ENCODE peak calls at places on chromosomes 12 and 14, in seven cellular contexts. X, K, G, U, S, D and L are unnamed samples.

GRCh38 chr12:54711664-54712063 is 63.5 kb upstream of the DCD start:
- DNase-seq in X (no peak), K (no peak), G (no peak), U (no peak), S (no peak), D (no peak), L (no peak)

GRCh38 chr12:66397574-66397973 is 95.3 kb downstream of the HELB start:
- DNase-seq in X (no peak), K (no peak), G (no peak), U (no peak), S (no peak), D (no peak), L (no peak)

GRCh38 chr12:120677765-120678473 is 9.0 kb upstream of the MLEC start:
- DNase-seq in X (no peak), K (peak), G (peak), U (no peak), S (no peak), D (no peak), L (no peak)

GRCh38 chr12:55670213-55670730 is 33.6 kb downstream of the OR10P1 start:
- DNase-seq in X (no peak), K (no peak), G (no peak), U (no peak), S (no peak), D (no peak), L (peak)

GRCh38 chr12:99380701-99381100 is 266.9 kb upstream of the GARIN6 start:
- DNase-seq in X (no peak), K (no peak), G (no peak), U (no peak), S (no peak), D (no peak), L (no peak)

GRCh38 chr14:57845802-57846531 is 19.9 kb downstream of the SLC35F4 start:
- DNase-seq in X (no peak), K (no peak), G (no peak), U (no peak), S (no peak), D (no peak), L (no peak)

GRCh38 chr12:18601962-18602361 is 135.8 kb downstream of the PLCZ1 start:
- DNase-seq in X (no peak), K (no peak), G (no peak), U (no peak), S (no peak), D (no peak), L (no peak)

GRCh38 chr14:99569725-99570541 is 34.1 kb downstream of the CCDC85C start:
- DNase-seq in X (no peak), K (no peak), G (no peak), U (no peak), S (no peak), D (no peak), L (no peak)

GRCh38 chr14:88866305-88866704 is 41.9 kb downstream of the TTC8 start:
- DNase-seq in X (no peak), K (no peak), G (no peak), U (no peak), S (no peak), D (no peak), L (no peak)

GRCh38 chr14:96260341-96260821 is 4.4 kb downstream of the BDKRB1 start:
- DNase-seq in X (no peak), K (no peak), G (no peak), U (no peak), S (no peak), D (no peak), L (no peak)

GRCh38 chr14:75615200-75615599 is 36.8 kb downstream of the FLVCR2 start:
- DNase-seq in X (no peak), K (no peak), G (no peak), U (no peak), S (no peak), D (no peak), L (no peak)

GRCh38 chr14:91317381-91318313 is 73.1 kb upstream of the GPR68 start:
- DNase-seq in X (peak), K (peak), G (peak), U (no peak), S (peak), D (no peak), L (no peak)

GRCh38 chr12:16581416-16581815 is 24.5 kb downstream of the LMO3 start:
- DNase-seq in X (no peak), K (no peak), G (no peak), U (no peak), S (no peak), D (no peak), L (no peak)

GRCh38 chr14:90521121-90521929 is 124.5 kb downstream of the CALM1 start:
- DNase-seq in X (no peak), K (peak), G (no peak), U (no peak), S (peak), D (no peak), L (no peak)

GRCh38 chr14:21505009-21505553 is 6.1 kb downstream of the METTL3 start:
- DNase-seq in X (no peak), K (no peak), G (peak), U (no peak), S (no peak), D (no peak), L (no peak)

GRCh38 chr14:21104448-21105060 is 3.7 kb downstream of the TMEM253 start:
- DNase-seq in X (peak), K (peak), G (peak), U (no peak), S (peak), D (peak), L (peak)

GRCh38 chr12:46650688-46651087 is 175.1 kb downstream of the SLC38A4 start:
- DNase-seq in X (no peak), K (no peak), G (no peak), U (no peak), S (no peak), D (no peak), L (no peak)

GRCh38 chr14:99383457-99384428 is 96.9 kb downstream of the SETD3 start:
- DNase-seq in X (no peak), K (no peak), G (no peak), U (no peak), S (no peak), D (no peak), L (no peak)

GRCh38 chr14:29548948-29549370 is 378.7 kb downstream of the PRKD1 start:
- DNase-seq in X (no peak), K (no peak), G (no peak), U (peak), S (no peak), D (no peak), L (no peak)

GRCh38 chr14:102140750-102141145 is 1.1 kb downstream of the WDR20 start:
- DNase-seq in X (no peak), K (no peak), G (no peak), U (no peak), S (no peak), D (no peak), L (no peak)

GRCh38 chr14:79044894-79045624 is 874.9 kb downstream of the NRXN3 start:
- DNase-seq in X (no peak), K (peak), G (no peak), U (peak), S (no peak), D (no peak), L (no peak)

GRCh38 chr14:104598461-104599273 is 5.9 kb downstream of the TMEM179 start:
- DNase-seq in X (no peak), K (no peak), G (no peak), U (no peak), S (no peak), D (no peak), L (no peak)

GRCh38 chr14:39291739-39292138 is 58.0 kb downstream of the MIA2 start:
- DNase-seq in X (no peak), K (no peak), G (no peak), U (no peak), S (no peak), D (no peak), L (no peak)

GRCh38 chr14:82796081-82796480 is 1262.4 kb upstream of the SEL1L start:
- DNase-seq in X (no peak), K (no peak), G (no peak), U (no peak), S (no peak), D (no peak), L (no peak)

GRCh38 chr12:121568971-121569808 is 11.6 kb downstream of the KDM2B start:
- DNase-seq in X (no peak), K (no peak), G (no peak), U (no peak), S (no peak), D (no peak), L (no peak)

GRCh38 chr14:61177279-61178225 is 103.6 kb downstream of the TMEM30B start:
- DNase-seq in X (no peak), K (no peak), G (no peak), U (no peak), S (no peak), D (no peak), L (no peak)

GRCh38 chr12:50825372-50825838 is 17.3 kb upstream of the TMPRSS12 start:
- DNase-seq in X (no peak), K (no peak), G (no peak), U (peak), S (peak), D (no peak), L (no peak)

GRCh38 chr14:23578560-23579310 is at the start of gene JPH4:
- DNase-seq in X (no peak), K (peak), G (no peak), U (no peak), S (peak), D (no peak), L (no peak)

GRCh38 chr12:132261328-132262138 is 67.9 kb downstream of the GALNT9 start:
- DNase-seq in X (no peak), K (no peak), G (no peak), U (no peak), S (no peak), D (no peak), L (no peak)

GRCh38 chr12:34394211-34395055 is 372.1 kb downstream of the ALG10 start:
- DNase-seq in X (no peak), K (no peak), G (no peak), U (no peak), S (peak), D (peak), L (peak)

GRCh38 chr12:118503476-118503875 is 127.1 kb downstream of the SUDS3 start:
- DNase-seq in X (no peak), K (no peak), G (no peak), U (no peak), S (no peak), D (no peak), L (no peak)

GRCh38 chr12:29148958-29149690 is at the start of gene FAR2:
- DNase-seq in X (peak), K (peak), G (peak), U (no peak), S (no peak), D (peak), L (no peak)

GRCh38 chr12:27555316-27555715 is 31.3 kb downstream of the PPFIBP1 start:
- DNase-seq in X (no peak), K (no peak), G (no peak), U (no peak), S (no peak), D (no peak), L (no peak)

GRCh38 chr12:203462-204260 is 10.3 kb downstream of the SLC6A12 start:
- DNase-seq in X (no peak), K (no peak), G (no peak), U (no peak), S (peak), D (no peak), L (no peak)